ENCODE peak calls at places on chromosomes 4 and X, in five cellular contexts. Q is AG10803, V is T-helper 22 cell, K is upper lobe of right lung, N is GM18507. Z is an unnamed sample.
A peak's percentile ranks its signal among the peaks of the same experiment; 100 is the strongest.

GRCh38 chr4:124428648-124429047 is 283.9 kb downstream of the ANKRD50 start:
- DNase-seq in K (no peak), N (no peak), V (no peak), Q (no peak), Z (no peak)

GRCh38 chr4:114180481-114180880 is 201.0 kb upstream of the ARSJ start:
- DNase-seq in N (no peak), Q (peak; percentile 36), V (no peak), K (no peak), Z (peak; percentile 71)

GRCh38 chr4:173333658-173334084 is 487 bp downstream of the HMGB2 start:
- DNase-seq in Q (peak; percentile 37), V (peak; percentile 46), N (no peak), K (peak; percentile 88), Z (no peak)

GRCh38 chr4:52932586-52933482 is 70.7 kb downstream of the RASL11B start:
- DNase-seq in N (no peak), K (no peak), V (no peak), Q (peak; percentile 41), Z (no peak)

GRCh38 chr4:37970702-37971101 is 10.5 kb downstream of the PTTG2 start:
- DNase-seq in Q (peak; percentile 42), V (peak; percentile 18), N (no peak), K (peak; percentile 90), Z (no peak)

GRCh38 chr4:132063829-132064228 is 1085.3 kb upstream of the PCDH10 start:
- DNase-seq in N (no peak), V (no peak), K (no peak), Q (no peak), Z (peak; percentile 22)

GRCh38 chr4:1090036-1090435 is 23.3 kb downstream of the RNF212 start:
- DNase-seq in V (no peak), N (no peak), Q (no peak), K (no peak), Z (no peak)

GRCh38 chrX:39808471-39808917 is 289.3 kb downstream of the BCOR start:
- DNase-seq in Q (peak; percentile 93), K (no peak), V (no peak), N (no peak), Z (peak; percentile 84)

GRCh38 chr4:140884431-140885058 is 128.4 kb upstream of the TBC1D9 start:
- DNase-seq in N (peak; percentile 39), K (no peak), V (no peak), Q (peak; percentile 80), Z (peak; percentile 74)

GRCh38 chrX:148424570-148424969 is 75.8 kb upstream of the AFF2 start:
- DNase-seq in V (no peak), Q (no peak), K (no peak), N (no peak), Z (no peak)

GRCh38 chr4:56914336-56914735 is 6.6 kb downstream of the REST start:
- DNase-seq in N (no peak), K (no peak), Q (no peak), V (no peak), Z (no peak)

GRCh38 chr4:6855692-6856297 is 53.8 kb upstream of the TBC1D14 start:
- DNase-seq in V (peak; percentile 38), Q (peak; percentile 43), K (no peak), N (peak; percentile 52), Z (peak; percentile 93)

GRCh38 chr4:30968926-30969325 is 248.8 kb downstream of the PCDH7 start:
- DNase-seq in V (no peak), Q (no peak), K (no peak), N (no peak), Z (no peak)

GRCh38 chrX:124217289-124218251 is 114.9 kb upstream of the TEX13D start:
- DNase-seq in Q (peak; percentile 22), V (peak; percentile 60), N (no peak), K (no peak), Z (no peak)

GRCh38 chr4:77305766-77306165 is 148.8 kb downstream of the CCNG2 start:
- DNase-seq in N (no peak), K (no peak), V (no peak), Q (no peak), Z (no peak)

GRCh38 chr4:40629401-40630334 is at the start of gene RBM47:
- DNase-seq in V (no peak), N (no peak), K (peak; percentile 94), Q (peak; percentile 59), Z (peak; percentile 67)

GRCh38 chr4:116180056-116180690 is 905.2 kb downstream of the TRAM1L1 start:
- DNase-seq in Q (no peak), V (no peak), K (no peak), N (no peak), Z (peak; percentile 8)

GRCh38 chr4:83282049-83282535 is 2.5 kb downstream of the COQ2 start:
- DNase-seq in V (peak; percentile 6), Q (peak; percentile 64), K (no peak), N (no peak), Z (peak; percentile 68)

GRCh38 chrX:140725500-140725899 is 15.9 kb downstream of the LINC00632 start:
- DNase-seq in N (no peak), K (no peak), Q (no peak), V (no peak), Z (no peak)

GRCh38 chr4:28391877-28392276 is 1531.2 kb downstream of the STIM2 start:
- DNase-seq in V (no peak), K (no peak), Q (peak; percentile 62), N (no peak), Z (no peak)

GRCh38 chr4:169485791-169486742 is 126.3 kb downstream of the NEK1 start:
- DNase-seq in N (peak; percentile 14), Q (peak; percentile 64), V (no peak), K (no peak), Z (peak; percentile 71)

GRCh38 chr4:133263082-133263481 is 114.0 kb downstream of the PCDH10 start:
- DNase-seq in V (no peak), Q (no peak), N (no peak), K (no peak), Z (no peak)

GRCh38 chrX:129600981-129601424 is 53.8 kb downstream of the APLN start:
- DNase-seq in V (no peak), N (no peak), K (no peak), Q (peak; percentile 22), Z (peak; percentile 27)

GRCh38 chr4:80014531-80014930 is 58.5 kb downstream of the ANTXR2 start:
- DNase-seq in K (no peak), N (no peak), Q (no peak), V (no peak), Z (peak; percentile 47)

GRCh38 chrX:131045786-131046185 is 12.4 kb upstream of the ARHGAP36 start:
- DNase-seq in K (no peak), V (no peak), Q (no peak), N (no peak), Z (no peak)

GRCh38 chr4:40811886-40812857 is 62.4 kb downstream of the NSUN7 start:
- DNase-seq in Q (peak; percentile 23), V (no peak), K (no peak), N (no peak), Z (peak; percentile 44)

GRCh38 chr4:119040711-119041185 is 94.9 kb upstream of the MYOZ2 start:
- DNase-seq in N (no peak), Q (peak; percentile 94), K (no peak), V (no peak), Z (peak; percentile 86)

GRCh38 chr4:35493977-35494376 is 750.3 kb downstream of the ARAP2 start:
- DNase-seq in V (no peak), N (no peak), Q (no peak), K (peak; percentile 40), Z (no peak)

GRCh38 chrX:17544831-17545230 is 169.8 kb downstream of the NHS start:
- DNase-seq in Q (no peak), V (no peak), N (no peak), K (no peak), Z (no peak)

GRCh38 chr4:61911313-61911756 is 711.2 kb downstream of the ADGRL3 start:
- DNase-seq in Q (no peak), K (no peak), V (no peak), N (no peak), Z (no peak)

GRCh38 chr4:87555751-87556619 is 26.8 kb upstream of the SPARCL1 start:
- DNase-seq in K (no peak), Q (peak; percentile 87), V (no peak), N (no peak), Z (peak; percentile 22)

GRCh38 chr4:61517144-61517543 is 317.0 kb downstream of the ADGRL3 start:
- DNase-seq in V (no peak), K (no peak), N (no peak), Q (no peak), Z (no peak)

GRCh38 chrX:55163171-55163570 is 57.0 kb upstream of the PAGE5 start:
- DNase-seq in Q (no peak), K (no peak), V (no peak), N (no peak), Z (no peak)

GRCh38 chr4:6277139-6277802 is 7.6 kb downstream of the WFS1 start:
- DNase-seq in K (no peak), Q (no peak), V (no peak), N (no peak), Z (no peak)

GRCh38 chr4:169272265-169272886 is 1.6 kb upstream of the SH3RF1 start:
- DNase-seq in V (no peak), Q (peak; percentile 91), N (no peak), K (no peak), Z (peak; percentile 61)

GRCh38 chrX:13223868-13224555 is 95.8 kb downstream of the ATXN3L start:
- DNase-seq in N (no peak), V (no peak), Q (peak; percentile 87), K (no peak), Z (peak; percentile 71)

GRCh38 chr4:38743866-38744265 is 38.9 kb downstream of the TLR10 start:
- DNase-seq in K (no peak), V (no peak), N (no peak), Q (peak; percentile 46), Z (peak; percentile 23)

Z was measured in fibroblast of villous mesenchyme.